ENCODE peak calls at places on chromosomes 11 and 22, in five cellular contexts. H is mucosa of gallbladder, L is A172, G is cardiac muscle cell, J is ovary. Y is an unnamed sample.
A peak's percentile ranks its signal among the peaks of the same experiment; 100 is the strongest.

GRCh38 chr11:11243790-11244469 is 109.1 kb downstream of the CSNK2A3 start:
- DNase-seq in L (no peak), H (no peak), G (peak; percentile 32), J (peak; percentile 66), Y (peak; percentile 89)

GRCh38 chr22:24503137-24503850 is 8.2 kb downstream of the UPB1 start:
- DNase-seq in J (peak; percentile 58), L (peak; percentile 53), H (peak; percentile 70), G (peak; percentile 63), Y (peak; percentile 75)

GRCh38 chr11:119196833-119197483 is 9.2 kb upstream of the CBL start:
- DNase-seq in G (peak; percentile 89), L (peak; percentile 70), H (peak; percentile 82), J (peak; percentile 34), Y (peak; percentile 89)

GRCh38 chr11:84316866-84317560 is 1030.8 kb upstream of the CCDC90B start:
- DNase-seq in J (no peak), H (no peak), L (peak; percentile 37), G (no peak), Y (no peak)

GRCh38 chr11:83220279-83220678 is 26.8 kb downstream of the ANKRD42 start:
- DNase-seq in J (no peak), H (no peak), G (no peak), L (peak; percentile 53), Y (peak; percentile 77)

GRCh38 chr11:85749884-85750283 is 61.1 kb downstream of the SYTL2 start:
- DNase-seq in J (no peak), L (no peak), G (no peak), H (no peak), Y (no peak)

GRCh38 chr11:116687458-116688201 is 85.2 kb downstream of the BUD13 start:
- DNase-seq in G (no peak), J (no peak), H (peak; percentile 7), L (no peak), Y (peak; percentile 72)

GRCh38 chr11:65500262-65501004 is 1.6 kb downstream of the MALAT1 start:
- DNase-seq in J (peak; percentile 62), G (no peak), L (peak; percentile 54), H (no peak), Y (peak; percentile 80)

GRCh38 chr11:45266693-45267451 is 19.3 kb downstream of the SYT13 start:
- DNase-seq in H (peak; percentile 69), J (no peak), G (no peak), L (no peak), Y (no peak)

GRCh38 chr11:95065336-95065735 is 1.4 kb upstream of the SRSF8 start:
- DNase-seq in G (no peak), J (no peak), L (no peak), H (no peak), Y (peak; percentile 42)

GRCh38 chr11:47161134-47161854 is 15.4 kb downstream of the ARFGAP2 start:
- DNase-seq in J (peak; percentile 74), H (peak; percentile 61), L (peak; percentile 69), G (peak; percentile 64), Y (peak; percentile 81)

GRCh38 chr11:62513651-62514050 is 33.0 kb downstream of the AHNAK start:
- DNase-seq in J (no peak), L (no peak), G (no peak), H (no peak), Y (no peak)

GRCh38 chr11:69870772-69871171 is 51.6 kb upstream of the FGF3 start:
- DNase-seq in J (no peak), L (no peak), H (no peak), G (no peak), Y (no peak)

GRCh38 chr22:44526431-44527115 is 28.5 kb upstream of the RTL6 start:
- DNase-seq in G (no peak), L (no peak), H (no peak), J (no peak), Y (no peak)

GRCh38 chr11:60915250-60915914 is 1.4 kb downstream of the TMEM109 start:
- DNase-seq in H (peak; percentile 54), L (peak; percentile 75), J (peak; percentile 69), G (peak; percentile 64), Y (peak; percentile 31)

GRCh38 chr11:3902441-3902840 is 47.0 kb downstream of the STIM1 start:
- DNase-seq in J (no peak), L (no peak), G (no peak), H (no peak), Y (no peak)

GRCh38 chr11:17793642-17794170 is 59.1 kb downstream of the KCNC1 start:
- DNase-seq in L (no peak), J (no peak), H (no peak), G (no peak), Y (no peak)

GRCh38 chr11:29634744-29635143 is 382.1 kb downstream of the KCNA4 start:
- DNase-seq in H (no peak), J (no peak), G (no peak), L (no peak), Y (no peak)

GRCh38 chr11:124769804-124770774 is 8.0 kb upstream of the ESAM start:
- DNase-seq in G (no peak), J (no peak), L (peak; percentile 79), H (no peak), Y (no peak)